ENCODE peak calls at places on chromosome 16, in four cellular contexts. B, W, P and L are unnamed samples.

GRCh38 chr16:81478876-81479496 is 34.4 kb downstream of the CMIP start:
- DNase-seq in W (no peak), P (peak), B (no peak), L (no peak)

GRCh38 chr16:81592353-81592866 is 147.8 kb downstream of the CMIP start:
- DNase-seq in B (no peak), W (no peak), P (no peak), L (no peak)

GRCh38 chr16:48231675-48232214 is 12.4 kb upstream of the LONP2 start:
- DNase-seq in B (peak), P (peak), W (no peak), L (no peak)

GRCh38 chr16:30533748-30534367 is 800 bp downstream of the ZNF747 start:
- DNase-seq in P (no peak), B (no peak), W (no peak), L (no peak)

GRCh38 chr16:14113344-14113743 is 42.2 kb downstream of the MRTFB start:
- DNase-seq in W (no peak), B (no peak), P (no peak), L (no peak)

GRCh38 chr16:75860654-75861053 is 134.4 kb upstream of the CPHXL start:
- DNase-seq in W (no peak), P (no peak), B (peak), L (no peak)

GRCh38 chr16:66703359-66704215 is 7.0 kb upstream of the CMTM4 start:
- DNase-seq in W (no peak), P (no peak), B (peak), L (no peak)

GRCh38 chr16:12951392-12951791 is 50.0 kb downstream of the SHISA9 start:
- DNase-seq in P (no peak), B (no peak), W (no peak), L (no peak)

GRCh38 chr16:83143788-83144187 is 517.0 kb downstream of the CDH13 start:
- DNase-seq in P (no peak), W (no peak), B (peak), L (no peak)

GRCh38 chr16:11167581-11167980 is 88.4 kb downstream of the SOCS1 start:
- DNase-seq in P (no peak), W (no peak), B (no peak), L (no peak)

GRCh38 chr16:79825002-79825401 is 224.5 kb upstream of the MAF start:
- DNase-seq in W (no peak), B (no peak), P (no peak), L (no peak)

GRCh38 chr16:66554492-66554891 is 2.1 kb downstream of the CKLF start:
- DNase-seq in P (no peak), B (no peak), W (no peak), L (no peak)

GRCh38 chr16:87586201-87586782 is 16.0 kb upstream of the JPH3 start:
- DNase-seq in W (no peak), P (no peak), B (peak), L (no peak)

GRCh38 chr16:88907768-88908167 is 41.3 kb upstream of the PABPN1L start:
- DNase-seq in P (no peak), B (peak), W (no peak), L (no peak)

GRCh38 chr16:9013508-9013864 is 49.8 kb upstream of the USP7 start:
- DNase-seq in P (no peak), W (no peak), B (no peak), L (no peak)

GRCh38 chr16:88505405-88506082 is 52.5 kb downstream of the ZFPM1 start:
- DNase-seq in B (no peak), P (peak), W (no peak), L (no peak)

GRCh38 chr16:22764662-22765302 is 49.2 kb upstream of the HS3ST2 start:
- DNase-seq in W (no peak), B (no peak), P (no peak), L (no peak)

GRCh38 chr16:79049040-79049439 is 551.5 kb downstream of the MAF start:
- DNase-seq in W (no peak), P (no peak), B (no peak), L (no peak)

GRCh38 chr16:11162571-11163268 is 93.3 kb downstream of the SOCS1 start:
- DNase-seq in B (no peak), W (peak), P (no peak), L (no peak)

GRCh38 chr16:87420401-87421368 is 28.5 kb downstream of the MAP1LC3B start:
- DNase-seq in W (no peak), P (no peak), B (no peak), L (no peak)

GRCh38 chr16:11557811-11558210 is 28.9 kb downstream of the LITAF start:
- DNase-seq in B (no peak), W (no peak), P (no peak), L (no peak)

GRCh38 chr16:11914210-11914758 is 1.5 kb downstream of the GSPT1 start:
- DNase-seq in B (peak), P (no peak), W (no peak), L (no peak)

GRCh38 chr16:57475711-57476339 is 10.5 kb downstream of the DOK4 start:
- DNase-seq in B (peak), P (peak), W (no peak), L (no peak)

GRCh38 chr16:75481475-75481874 is 13.8 kb downstream of the CHST6 start:
- DNase-seq in P (no peak), W (no peak), B (no peak), L (no peak)

GRCh38 chr16:65521685-65522338 is 399.9 kb upstream of the CDH11 start:
- DNase-seq in W (no peak), P (no peak), B (peak), L (no peak)

GRCh38 chr16:72934661-72935403 is 113.1 kb downstream of the ZFHX3 start:
- DNase-seq in P (no peak), W (no peak), B (peak), L (peak)

GRCh38 chr16:89395150-89396142 is 94.9 kb downstream of the ANKRD11 start:
- DNase-seq in W (peak), B (peak), P (no peak), L (peak)

GRCh38 chr16:7182510-7183109 is 150.0 kb upstream of the RBFOX1 start:
- DNase-seq in P (no peak), W (no peak), B (no peak), L (no peak)

GRCh38 chr16:19804538-19805323 is 79.9 kb downstream of the GPRC5B start:
- DNase-seq in W (no peak), B (peak), P (peak), L (no peak)

GRCh38 chr16:29738514-29738913 is 7.3 kb downstream of the C16orf54 start:
- DNase-seq in P (no peak), W (peak), B (no peak), L (no peak)

GRCh38 chr16:68972008-68972407 is 128.7 kb downstream of the TANGO6 start:
- DNase-seq in P (no peak), B (no peak), W (no peak), L (no peak)

GRCh38 chr16:50699345-50700159 is 6.1 kb downstream of the NOD2 start:
- DNase-seq in B (no peak), P (no peak), W (no peak), L (no peak)

GRCh38 chr16:23650674-23651073 is 9.4 kb downstream of the DCTN5 start:
- DNase-seq in W (no peak), P (no peak), B (peak), L (no peak)

DNA sequence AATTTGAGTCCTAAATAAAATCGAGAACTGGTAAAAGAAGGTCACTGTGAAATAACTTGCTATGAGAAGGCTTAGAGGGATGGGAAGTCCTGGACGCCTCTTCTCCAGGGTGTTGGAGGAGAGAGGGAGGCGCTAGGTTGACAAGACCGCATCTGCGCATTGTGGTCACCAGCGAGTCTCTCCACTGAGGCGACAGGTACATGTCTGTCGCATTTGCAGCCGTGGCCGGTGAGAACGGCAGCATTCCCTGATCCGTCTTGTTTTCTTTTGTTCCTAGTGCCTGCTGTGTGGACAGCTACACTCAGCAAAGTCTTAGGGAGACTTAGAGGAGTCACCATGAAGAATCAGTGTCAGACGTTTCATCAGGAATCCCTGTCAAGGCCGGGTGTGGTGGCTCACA is 8.1 kb upstream of the ATP6V0C start:
- DNase-seq in P (no peak), B (no peak), W (no peak), L (no peak)
- TF ChIP-seq CTCF in P (no peak), B (no peak), W (no peak), L (no peak)

DNA sequence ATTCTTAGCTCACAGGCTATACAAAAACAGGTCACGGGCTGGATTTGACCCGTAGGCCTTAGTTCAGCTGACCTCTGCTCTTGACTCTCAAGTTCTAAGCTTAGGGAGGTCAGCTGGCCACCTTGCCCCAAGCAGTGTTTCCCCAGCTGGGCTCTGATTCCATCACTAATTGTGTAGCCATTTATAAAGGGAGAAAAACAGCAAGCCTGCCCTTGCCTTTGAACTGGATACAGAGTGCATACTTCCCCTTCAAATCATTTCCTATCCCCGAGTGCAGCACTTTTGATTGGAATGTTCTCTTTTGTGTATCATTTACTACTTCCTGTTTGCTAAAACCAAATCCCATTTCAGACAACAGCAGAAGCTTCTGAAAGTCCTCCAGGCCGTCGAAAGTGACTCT is 153.6 kb downstream of the KATNIP start:
- DNase-seq in W (no peak), P (no peak), B (peak), L (no peak)
- TF ChIP-seq CTCF in W (no peak), P (no peak), B (no peak), L (no peak)

DNA sequence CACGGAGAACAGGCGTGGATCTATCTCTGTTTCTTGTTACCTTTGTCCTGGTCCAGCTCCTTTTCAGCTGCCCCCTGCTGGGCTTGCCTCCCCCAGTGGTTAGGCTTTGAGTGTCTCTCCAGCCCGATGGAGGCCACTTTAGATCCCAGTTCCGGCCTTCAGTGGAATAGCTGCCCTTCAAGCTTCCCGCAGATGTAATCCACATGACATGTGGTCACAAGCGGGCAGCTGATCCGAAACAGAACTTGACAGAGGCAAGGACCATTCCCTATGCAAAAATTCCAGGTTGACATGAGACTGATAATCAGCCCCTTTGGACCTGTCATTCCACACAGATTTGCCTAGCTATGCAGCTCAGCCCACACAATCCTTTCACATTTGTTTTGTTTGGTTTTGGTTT is 40.6 kb upstream of the AQP8 start:
- DNase-seq in P (no peak), B (no peak), W (no peak), L (no peak)
- TF ChIP-seq CTCF in P (no peak), B (no peak), W (no peak), L (no peak)

DNA sequence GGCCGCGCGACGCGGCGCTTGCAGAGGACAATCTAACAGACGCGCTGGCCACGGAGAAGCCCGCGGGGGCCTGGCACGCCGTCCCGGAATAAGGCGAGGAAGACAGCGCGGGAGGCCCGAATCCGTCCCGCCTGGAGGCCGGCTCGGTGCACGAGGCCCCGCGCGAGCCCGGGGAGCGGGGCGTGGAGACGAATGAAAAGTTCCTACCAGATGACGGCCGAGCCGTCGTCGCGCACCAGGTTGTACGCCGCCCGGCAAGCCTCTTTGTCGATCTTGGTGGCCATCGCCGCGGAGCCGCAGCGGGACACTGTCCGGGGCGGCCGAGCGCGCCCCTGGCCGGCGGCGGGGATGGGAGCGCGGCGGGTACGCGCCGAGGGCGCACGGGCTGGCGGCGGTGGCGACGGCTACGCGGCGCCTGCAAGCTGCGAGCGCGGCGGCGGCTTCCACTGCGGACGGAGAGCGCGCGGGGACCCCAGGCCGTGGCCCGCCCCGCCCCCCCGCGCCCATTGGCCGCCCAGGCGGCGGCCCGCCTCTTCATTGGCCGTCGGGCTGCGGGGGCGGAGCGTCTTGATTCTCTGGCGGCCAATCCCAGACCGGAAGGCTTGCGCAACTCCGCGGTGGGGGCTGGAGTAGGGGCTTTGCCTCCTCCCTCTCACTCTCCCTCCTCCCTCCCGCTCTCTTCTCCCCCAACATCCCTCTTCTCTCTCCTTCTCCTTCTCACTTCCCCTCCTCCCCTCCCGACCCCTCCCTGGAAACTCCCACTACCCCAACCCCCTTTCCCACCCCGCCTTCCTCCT is at the start of gene COTL1:
- DNase-seq in W (peak), P (peak), B (peak), L (peak)
- TF ChIP-seq CTCF in W (no peak), P (no peak), B (no peak), L (no peak)

GRCh38 chr16:67936124-67936875 is at the start of gene PSMB10:
- DNase-seq in W (no peak), B (peak), P (peak), L (no peak)

GRCh38 chr16:67935096-67935401 is 1.6 kb downstream of the PSMB10 start:
- DNase-seq in W (no peak), P (no peak), B (no peak), L (no peak)

GRCh38 chr16:67934306-67935095 is 2.1 kb downstream of the PSMB10 start:
- DNase-seq in B (no peak), P (no peak), W (no peak), L (no peak)

GRCh38 chr16:67936876-67937605 is 391 bp upstream of the PSMB10 start:
- DNase-seq in B (no peak), W (no peak), P (no peak), L (no peak)

DNA sequence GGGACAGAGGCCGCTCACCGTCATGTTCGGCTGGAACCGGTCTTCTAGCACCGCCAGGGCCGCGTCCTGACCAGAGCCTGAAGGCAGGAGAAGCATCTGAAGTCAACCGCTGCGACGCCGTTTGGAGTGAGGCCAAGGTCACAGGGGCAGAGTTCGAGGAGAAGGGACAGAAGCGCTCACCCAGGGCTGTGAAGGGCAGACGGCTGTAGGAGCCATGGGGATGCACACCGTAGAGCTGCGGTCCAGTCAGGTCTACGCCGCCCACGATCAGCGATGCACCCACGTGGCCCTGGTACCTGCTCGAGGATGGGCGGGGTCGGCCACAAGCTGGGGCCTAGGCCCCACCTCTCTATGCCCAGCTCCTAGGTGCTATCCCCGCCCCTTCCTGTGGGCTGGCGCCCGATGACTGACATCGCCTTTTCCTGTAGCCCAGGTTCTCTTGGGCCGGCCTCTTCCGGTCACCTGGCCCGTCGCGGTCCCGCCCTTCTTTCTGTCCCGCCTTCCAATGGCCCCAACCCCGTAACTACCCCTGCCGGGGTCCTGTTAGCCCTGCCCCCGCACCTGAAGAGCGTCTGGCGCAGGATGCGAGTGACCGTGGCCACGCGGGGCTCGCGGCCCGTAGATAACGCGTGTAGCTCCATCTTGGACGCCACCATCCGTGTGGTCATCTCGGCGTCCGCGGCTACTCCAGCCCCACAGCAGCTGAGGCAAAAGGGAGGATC is 1.1 kb downstream of the PSMB10 start:
- DNase-seq in P (peak), B (peak), W (peak), L (peak)
- TF ChIP-seq CTCF in P (no peak), B (no peak), W (no peak), L (no peak)

GRCh38 chr16:2206420-2206779 is 1.1 kb downstream of the MLST8 start:
- DNase-seq in B (no peak), P (no peak), W (no peak), L (no peak)

GRCh38 chr16:2205967-2206313 is 686 bp downstream of the MLST8 start:
- DNase-seq in W (no peak), B (no peak), P (no peak), L (no peak)

GRCh38 chr16:2206780-2207433 is 1.7 kb downstream of the MLST8 start:
- DNase-seq in P (no peak), W (no peak), B (no peak), L (no peak)

GRCh38 chr16:2204727-2205103 is 539 bp upstream of the MLST8 start:
- DNase-seq in W (no peak), B (no peak), P (no peak), L (no peak)

DNA sequence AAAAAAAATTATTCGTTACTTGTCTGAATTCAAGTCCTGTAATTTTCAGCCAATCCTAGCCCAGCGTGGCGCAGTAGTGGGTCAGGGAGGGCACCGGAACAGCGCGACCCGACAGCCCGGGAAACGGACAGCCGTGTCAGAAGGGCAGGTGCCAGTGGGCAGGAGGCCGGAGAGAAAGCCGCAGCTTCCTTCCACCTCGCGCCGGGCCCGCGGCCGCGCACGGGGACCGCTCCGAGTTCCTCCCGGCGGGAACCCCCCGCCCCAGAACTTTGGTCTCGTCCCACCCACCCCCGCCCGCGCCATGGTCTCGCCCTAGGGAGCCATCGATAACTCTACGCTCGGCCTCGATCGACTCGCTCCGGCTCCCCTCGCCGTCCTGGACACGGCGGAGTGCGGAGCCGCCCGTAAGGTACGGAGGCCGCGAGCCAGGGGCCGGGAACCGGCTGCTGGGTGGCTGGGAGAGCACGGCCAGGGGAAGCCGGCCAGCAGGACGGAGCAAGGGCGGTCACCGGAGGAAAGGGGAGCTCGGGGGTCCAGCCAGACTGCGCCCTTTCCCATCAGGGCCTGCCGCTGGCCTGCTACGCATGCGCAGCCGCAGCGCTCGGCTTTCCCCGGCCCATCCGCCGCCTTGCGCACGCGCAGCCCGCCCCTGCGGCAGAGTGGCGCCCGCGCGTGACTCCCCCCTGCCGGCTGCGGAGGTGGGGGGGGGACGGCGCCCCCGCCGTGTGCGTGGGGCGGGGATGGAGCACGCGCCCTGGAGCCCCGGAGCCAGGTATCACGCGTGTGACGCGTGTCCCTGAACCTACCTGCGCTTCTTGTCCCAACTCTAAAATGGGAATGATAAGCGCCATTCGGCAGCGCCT is at the start of gene MLST8:
- DNase-seq in B (peak), W (peak), P (peak), L (peak)
- TF ChIP-seq CTCF in B (no peak), W (no peak), P (no peak), L (no peak)